ENCODE peak calls at places on chromosome 9, in four cellular contexts. One of them, this sample, is unnamed.

GRCh38 chr9:130835441-130836298 is 616 bp downstream of the ABL1 start:
- DNase-seq in IMR-90: peak; percentile 61
- DNase-seq in hepatocyte: peak; percentile 67
- DNase-seq in SK-N-SH: peak; percentile 78
- DNase-seq in this sample: no peak

GRCh38 chr9:134966697-134967546 is 49.2 kb upstream of the FCN1 start:
- DNase-seq in IMR-90: no peak
- DNase-seq in hepatocyte: no peak
- DNase-seq in SK-N-SH: no peak
- DNase-seq in this sample: no peak

GRCh38 chr9:112378441-112379176 is 1.3 kb upstream of the HSDL2 start:
- DNase-seq in IMR-90: no peak
- DNase-seq in hepatocyte: peak; percentile 23
- DNase-seq in SK-N-SH: no peak
- DNase-seq in this sample: no peak

GRCh38 chr9:107755267-107755666 is 265.7 kb upstream of the KLF4 start:
- DNase-seq in IMR-90: peak; percentile 71
- DNase-seq in hepatocyte: peak; percentile 76
- DNase-seq in SK-N-SH: no peak
- DNase-seq in this sample: no peak

GRCh38 chr9:100428871-100429654 is 2.1 kb downstream of the MSANTD3 start:
- DNase-seq in IMR-90: peak; percentile 100
- DNase-seq in hepatocyte: peak; percentile 84
- DNase-seq in SK-N-SH: no peak
- DNase-seq in this sample: no peak

GRCh38 chr9:17906204-17906840 is 327.5 kb downstream of the SH3GL2 start:
- DNase-seq in IMR-90: no peak
- DNase-seq in hepatocyte: peak; percentile 53
- DNase-seq in SK-N-SH: peak; percentile 17
- DNase-seq in this sample: no peak

GRCh38 chr9:111633389-111633736 is 2.2 kb downstream of the DNAJC25 start:
- DNase-seq in IMR-90: no peak
- DNase-seq in hepatocyte: no peak
- DNase-seq in SK-N-SH: no peak
- DNase-seq in this sample: no peak

GRCh38 chr9:129267141-129267540 is 89.1 kb upstream of the IER5L start:
- DNase-seq in IMR-90: no peak
- DNase-seq in hepatocyte: no peak
- DNase-seq in SK-N-SH: no peak
- DNase-seq in this sample: no peak

GRCh38 chr9:123656565-123656964 is 273.4 kb downstream of the DENND1A start:
- DNase-seq in IMR-90: peak; percentile 53
- DNase-seq in hepatocyte: no peak
- DNase-seq in SK-N-SH: no peak
- DNase-seq in this sample: no peak

GRCh38 chr9:36980148-36980974 is 53.7 kb downstream of the PAX5 start:
- DNase-seq in IMR-90: no peak
- DNase-seq in hepatocyte: no peak
- DNase-seq in SK-N-SH: peak; percentile 72
- DNase-seq in this sample: no peak

GRCh38 chr9:95143591-95144561 is 173.6 kb downstream of the FANCC start:
- DNase-seq in IMR-90: peak; percentile 86
- DNase-seq in hepatocyte: peak; percentile 71
- DNase-seq in SK-N-SH: no peak
- DNase-seq in this sample: no peak

GRCh38 chr9:31275419-31275818 is 1109.0 kb upstream of the ACO1 start:
- DNase-seq in IMR-90: no peak
- DNase-seq in hepatocyte: no peak
- DNase-seq in SK-N-SH: no peak
- DNase-seq in this sample: no peak

GRCh38 chr9:137136261-137136925 is 2.6 kb upstream of the GRIN1 start:
- DNase-seq in IMR-90: no peak
- DNase-seq in hepatocyte: no peak
- DNase-seq in SK-N-SH: no peak
- DNase-seq in this sample: peak; percentile 5

GRCh38 chr9:138042640-138043039 is 165.1 kb downstream of the CACNA1B start:
- DNase-seq in IMR-90: no peak
- DNase-seq in hepatocyte: no peak
- DNase-seq in SK-N-SH: peak; percentile 4
- DNase-seq in this sample: no peak

GRCh38 chr9:136741885-136742568 is 713 bp downstream of the LCN10 start:
- DNase-seq in IMR-90: no peak
- DNase-seq in hepatocyte: no peak
- DNase-seq in SK-N-SH: no peak
- DNase-seq in this sample: no peak

GRCh38 chr9:128178806-128179431 is 12.5 kb downstream of the CIZ1 start:
- DNase-seq in IMR-90: no peak
- DNase-seq in hepatocyte: no peak
- DNase-seq in SK-N-SH: no peak
- DNase-seq in this sample: no peak

GRCh38 chr9:136525207-136525606 is 20.6 kb downstream of the NOTCH1 start:
- DNase-seq in IMR-90: no peak
- DNase-seq in hepatocyte: no peak
- DNase-seq in SK-N-SH: no peak
- DNase-seq in this sample: no peak

GRCh38 chr9:73239868-73240267 is 88.2 kb downstream of the ANXA1 start:
- DNase-seq in IMR-90: no peak
- DNase-seq in hepatocyte: no peak
- DNase-seq in SK-N-SH: no peak
- DNase-seq in this sample: no peak

GRCh38 chr9:120402741-120403542 is 177.0 kb downstream of the CDK5RAP2 start:
- DNase-seq in IMR-90: peak; percentile 98
- DNase-seq in hepatocyte: peak; percentile 37
- DNase-seq in SK-N-SH: no peak
- DNase-seq in this sample: no peak

GRCh38 chr9:92961627-92962302 is 14.4 kb downstream of the FGD3 start:
- DNase-seq in IMR-90: no peak
- DNase-seq in hepatocyte: no peak
- DNase-seq in SK-N-SH: no peak
- DNase-seq in this sample: no peak

GRCh38 chr9:14339746-14340145 is 25.8 kb upstream of the NFIB start:
- DNase-seq in IMR-90: no peak
- DNase-seq in hepatocyte: no peak
- DNase-seq in SK-N-SH: no peak
- DNase-seq in this sample: no peak

GRCh38 chr9:93058357-93059096 is at the start of gene SUSD3:
- DNase-seq in IMR-90: no peak
- DNase-seq in hepatocyte: peak; percentile 91
- DNase-seq in SK-N-SH: peak; percentile 97
- DNase-seq in this sample: peak; percentile 78

GRCh38 chr9:134396258-134396742 is 70.0 kb downstream of the RXRA start:
- DNase-seq in IMR-90: no peak
- DNase-seq in hepatocyte: no peak
- DNase-seq in SK-N-SH: no peak
- DNase-seq in this sample: peak; percentile 52

GRCh38 chr9:16245756-16246440 is 624.6 kb downstream of the BNC2 start:
- DNase-seq in IMR-90: peak; percentile 20
- DNase-seq in hepatocyte: no peak
- DNase-seq in SK-N-SH: no peak
- DNase-seq in this sample: no peak
- H3K4me3 ChIP-seq in IMR-90: no peak overlapping the region
- H3K4me3 ChIP-seq in hepatocyte: no peak overlapping the region
- H3K4me3 ChIP-seq in SK-N-SH: no peak overlapping the region
- H3K4me3 ChIP-seq in this sample: no peak overlapping the region

GRCh38 chr9:613771-614347 is 227.6 kb upstream of the DMRT1 start:
- DNase-seq in IMR-90: peak; percentile 91
- DNase-seq in hepatocyte: peak; percentile 85
- DNase-seq in SK-N-SH: peak; percentile 15
- DNase-seq in this sample: peak; percentile 88
- H2AFZ ChIP-seq in IMR-90: peak overlapping the region; percentile 77
- H2AFZ ChIP-seq in hepatocyte: no peak overlapping the region
- H2AFZ ChIP-seq in SK-N-SH: no peak overlapping the region
- H2AFZ ChIP-seq in this sample: peak overlapping the region; percentile 2

DNA sequence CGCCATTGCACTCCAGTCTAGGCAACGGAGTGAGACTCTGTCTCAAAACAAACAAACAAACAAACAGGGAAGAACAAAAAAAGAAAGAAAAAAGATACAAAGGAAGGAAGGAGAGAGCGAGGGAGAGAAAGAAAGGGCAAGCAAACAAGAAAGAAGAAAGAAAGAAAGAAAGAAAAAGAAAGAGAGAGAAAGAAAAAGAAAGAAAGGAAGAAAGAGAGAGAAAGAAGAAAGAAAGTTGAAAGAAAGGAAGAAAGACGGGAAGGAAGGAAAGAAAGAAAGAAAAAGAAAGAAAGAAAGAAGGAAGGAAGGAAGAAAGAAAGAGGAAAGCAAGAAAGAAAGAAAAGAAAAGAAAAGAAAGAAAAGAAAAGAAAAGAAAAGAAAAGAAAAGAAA is 13.1 kb upstream of the ALDOB start:
- DNase-seq in IMR-90: no peak
- DNase-seq in hepatocyte: no peak
- DNase-seq in SK-N-SH: no peak
- DNase-seq in this sample: no peak
- H3K4me3 ChIP-seq in IMR-90: no peak overlapping the region
- H3K4me3 ChIP-seq in hepatocyte: no peak overlapping the region
- H3K4me3 ChIP-seq in SK-N-SH: no peak overlapping the region
- H3K4me3 ChIP-seq in this sample: peak overlapping the region; percentile 83

GRCh38 chr9:19162026-19162366 is 34.7 kb upstream of the PLIN2 start:
- DNase-seq in IMR-90: no peak
- DNase-seq in hepatocyte: no peak
- DNase-seq in SK-N-SH: no peak
- DNase-seq in this sample: no peak
- H2AFZ ChIP-seq in IMR-90: peak overlapping the region; percentile 77
- H2AFZ ChIP-seq in hepatocyte: no peak overlapping the region
- H2AFZ ChIP-seq in SK-N-SH: peak overlapping the region; percentile 23
- H2AFZ ChIP-seq in this sample: no peak overlapping the region

DNA sequence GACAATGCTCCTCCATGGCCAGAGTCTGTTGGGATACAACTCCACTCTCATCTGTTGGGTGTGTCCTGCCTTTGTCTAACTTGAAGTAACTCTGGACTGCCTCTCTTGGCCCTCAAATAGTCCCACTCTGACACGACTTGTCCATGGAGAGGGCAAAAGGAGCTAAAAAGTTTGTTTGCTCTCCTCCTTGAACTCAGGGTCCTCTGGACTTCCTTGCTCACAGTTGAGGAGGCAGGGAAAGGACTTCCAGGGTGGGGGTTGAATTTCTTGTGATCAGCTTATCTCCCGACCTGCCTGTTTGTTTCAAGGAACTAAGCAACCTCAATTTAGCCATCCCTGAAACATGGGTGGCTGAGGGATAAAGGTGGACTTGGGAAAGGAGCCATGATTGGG is 11.7 kb downstream of the DNAJB5 start:
- DNase-seq in IMR-90: no peak
- DNase-seq in hepatocyte: no peak
- DNase-seq in SK-N-SH: no peak
- DNase-seq in this sample: no peak
- H3K4me3 ChIP-seq in IMR-90: no peak overlapping the region
- H3K4me3 ChIP-seq in hepatocyte: no peak overlapping the region
- H3K4me3 ChIP-seq in SK-N-SH: no peak overlapping the region
- H3K4me3 ChIP-seq in this sample: no peak overlapping the region

DNA sequence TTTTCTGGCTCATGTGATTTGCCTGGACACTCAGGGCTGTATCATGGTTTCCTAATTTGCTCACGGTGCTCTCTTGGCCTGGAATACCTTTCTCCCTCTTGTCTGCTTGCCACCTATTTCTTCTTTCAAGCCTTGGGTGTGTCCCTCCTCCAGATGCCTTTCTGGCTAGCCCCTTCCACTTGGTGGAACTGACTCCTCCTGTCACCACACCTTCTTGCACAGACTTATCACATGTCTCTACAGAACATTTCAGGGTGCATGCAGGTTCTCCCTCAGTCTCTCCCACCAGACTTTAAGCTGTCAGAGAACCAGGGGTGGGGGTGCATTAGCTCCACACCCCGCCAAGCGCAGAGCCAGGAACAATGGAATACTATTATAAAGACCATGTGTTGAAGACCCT is 1.9 kb downstream of the TBC1D2 start:
- DNase-seq in IMR-90: no peak
- DNase-seq in hepatocyte: no peak
- DNase-seq in SK-N-SH: no peak
- DNase-seq in this sample: no peak
- H2AFZ ChIP-seq in IMR-90: peak overlapping the region; percentile 2
- H2AFZ ChIP-seq in hepatocyte: no peak overlapping the region
- H2AFZ ChIP-seq in SK-N-SH: no peak overlapping the region
- H2AFZ ChIP-seq in this sample: no peak overlapping the region

GRCh38 chr9:115414561-115414960 is 296.6 kb upstream of the TNC start:
- DNase-seq in IMR-90: no peak
- DNase-seq in hepatocyte: no peak
- DNase-seq in SK-N-SH: no peak
- DNase-seq in this sample: no peak

GRCh38 chr9:115415450-115415849 is 297.5 kb upstream of the TNC start:
- DNase-seq in IMR-90: no peak
- DNase-seq in hepatocyte: no peak
- DNase-seq in SK-N-SH: no peak
- DNase-seq in this sample: no peak

GRCh38 chr9:115413304-115413703 is 295.3 kb upstream of the TNC start:
- DNase-seq in IMR-90: no peak
- DNase-seq in hepatocyte: no peak
- DNase-seq in SK-N-SH: no peak
- DNase-seq in this sample: no peak

GRCh38 chr9:115413766-115414382 is 295.9 kb upstream of the TNC start:
- DNase-seq in IMR-90: no peak
- DNase-seq in hepatocyte: no peak
- DNase-seq in SK-N-SH: no peak
- DNase-seq in this sample: no peak

DNA sequence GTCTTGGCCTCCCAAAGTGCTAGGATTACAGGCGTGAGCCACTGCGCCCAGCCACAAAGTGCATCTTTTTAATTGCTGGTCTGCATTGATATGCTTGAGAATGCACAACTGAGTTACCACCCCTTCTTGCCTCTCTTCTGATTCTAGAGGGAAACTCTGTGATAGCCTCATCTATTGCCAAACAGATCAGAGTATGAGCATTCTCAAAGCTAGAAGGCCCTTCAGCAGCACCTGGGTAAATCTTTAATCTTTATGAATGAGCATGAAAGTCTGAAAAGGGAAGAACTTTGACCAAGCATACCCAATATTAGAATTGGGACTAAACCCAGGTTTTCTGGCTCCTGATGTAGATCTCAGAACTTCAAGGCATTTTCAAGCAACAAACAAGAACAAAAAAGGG is 298.3 kb upstream of the TNC start:
- DNase-seq in IMR-90: no peak
- DNase-seq in hepatocyte: peak; percentile 10
- DNase-seq in SK-N-SH: no peak
- DNase-seq in this sample: no peak
- H3K4me3 ChIP-seq in IMR-90: no peak overlapping the region
- H3K4me3 ChIP-seq in hepatocyte: no peak overlapping the region
- H3K4me3 ChIP-seq in SK-N-SH: no peak overlapping the region
- H3K4me3 ChIP-seq in this sample: no peak overlapping the region

GRCh38 chr9:2870340-2870739 is 26.4 kb upstream of the PUM3 start:
- DNase-seq in IMR-90: no peak
- DNase-seq in hepatocyte: no peak
- DNase-seq in SK-N-SH: no peak
- DNase-seq in this sample: no peak
- H2AFZ ChIP-seq in IMR-90: no peak overlapping the region
- H2AFZ ChIP-seq in hepatocyte: no peak overlapping the region
- H2AFZ ChIP-seq in SK-N-SH: no peak overlapping the region
- H2AFZ ChIP-seq in this sample: no peak overlapping the region

GRCh38 chr9:69397384-69398214 is 72.6 kb downstream of the ENTREP1 start:
- DNase-seq in IMR-90: no peak
- DNase-seq in hepatocyte: no peak
- DNase-seq in SK-N-SH: no peak
- DNase-seq in this sample: no peak
- H3K4me3 ChIP-seq in IMR-90: no peak overlapping the region
- H3K4me3 ChIP-seq in hepatocyte: no peak overlapping the region
- H3K4me3 ChIP-seq in SK-N-SH: no peak overlapping the region
- H3K4me3 ChIP-seq in this sample: no peak overlapping the region

This sample was measured in MM.1S.